ENCODE peak calls at places on chromosomes 6 and 20, in seven cellular contexts. K is NCI-H345; F is NCI-H1105 treated with DMSO at 0.1 percent for 48 hours; X is CD8-positive, alpha-beta T cell; W is fibroblast of lung; U is NAMALWA; C is activated naive CD8-positive, alpha-beta T cell treated with anti-CD3 and anti-CD28 coated beads, Interleukin-2, amount 50 U/mL, for 16 hours. O is an unnamed sample.

GRCh38 chr6:90314516-90314915 is 17.9 kb upstream of the BACH2 start:
- DNase-seq in C (no peak), K (no peak), F (no peak), W (no peak), X (no peak), U (peak), O (no peak)

GRCh38 chr20:32678948-32679347 is 5.2 kb upstream of the C20orf203 start:
- DNase-seq in C (no peak), U (no peak), F (no peak), X (no peak), K (peak), W (peak), O (no peak)

GRCh38 chr20:6231551-6231950 is 108.7 kb upstream of the FERMT1 start:
- DNase-seq in K (no peak), U (no peak), X (no peak), C (no peak), F (no peak), W (peak), O (no peak)

GRCh38 chr6:30679765-30680535 is 6.5 kb downstream of the PPP1R18 start:
- DNase-seq in F (no peak), U (peak), W (no peak), X (no peak), K (no peak), C (no peak), O (no peak)

GRCh38 chr6:23228439-23229024 is 659.2 kb downstream of the HDGFL1 start:
- DNase-seq in W (peak), F (no peak), C (no peak), U (no peak), X (no peak), K (no peak), O (no peak)

GRCh38 chr6:154356690-154357089 is at the start of gene IPCEF1:
- DNase-seq in W (no peak), F (no peak), U (peak), C (no peak), X (no peak), K (no peak), O (no peak)

GRCh38 chr6:170371588-170371987 is 65.0 kb downstream of the FAM120B start:
- DNase-seq in U (no peak), C (no peak), X (no peak), W (no peak), K (no peak), F (no peak), O (no peak)

GRCh38 chr20:63505281-63505680 is 6.4 kb upstream of the EEF1A2 start:
- DNase-seq in U (no peak), W (no peak), K (no peak), X (no peak), C (no peak), F (no peak), O (no peak)